ENCODE peak calls at places on chromosomes 16 and 17, in eight cellular contexts. A is CD8-positive, alpha-beta memory T cell; G is gastrocnemius medialis; V is bronchial epithelial cell; N is transverse colon; X is thoracic aorta; Q is fibroblast of lung; T is adipocyte. S is an unnamed sample.

GRCh38 chr17:76598004-76598439 is 12.4 kb upstream of the ST6GALNAC2 start:
- DNase-seq in G (no peak), V (peak; percentile 72), X (no peak), A (no peak), T (no peak), N (no peak), Q (no peak), S (no peak)

GRCh38 chr16:50466170-50466569 is 82.0 kb upstream of the NKD1 start:
- DNase-seq in G (no peak), V (no peak), Q (no peak), A (no peak), T (no peak), N (no peak), X (no peak), S (no peak)

GRCh38 chr16:80672379-80672778 is 131.6 kb downstream of the DYNLRB2 start:
- DNase-seq in A (no peak), N (no peak), Q (no peak), G (no peak), V (no peak), X (no peak), T (no peak), S (no peak)

GRCh38 chr17:77235370-77236080 is 94.8 kb downstream of the SEC14L1 start:
- DNase-seq in V (peak; percentile 8), G (peak; percentile 28), Q (peak; percentile 94), X (no peak), N (no peak), T (peak; percentile 52), A (no peak), S (peak; percentile 83)

GRCh38 chr17:42819939-42820535 is 4.0 kb downstream of the BECN1 start:
- DNase-seq in A (peak; percentile 53), V (peak; percentile 44), Q (peak; percentile 55), G (no peak), N (peak; percentile 66), T (peak; percentile 83), X (no peak), S (peak; percentile 66)

GRCh38 chr17:44502598-44503079 is 567 bp downstream of the GPATCH8 start:
- DNase-seq in A (no peak), X (no peak), N (no peak), Q (peak; percentile 23), V (peak; percentile 61), G (no peak), T (peak; percentile 44), S (no peak)

GRCh38 chr16:83365166-83365565 is 442.6 kb upstream of the HSBP1 start:
- DNase-seq in X (no peak), G (no peak), N (no peak), A (no peak), V (peak; percentile 90), T (no peak), Q (no peak), S (no peak)

GRCh38 chr16:87202346-87202745 is 114.8 kb downstream of the C16orf95 start:
- DNase-seq in A (no peak), V (no peak), N (no peak), X (no peak), G (no peak), Q (peak; percentile 66), T (peak; percentile 49), S (no peak)

GRCh38 chr17:37787055-37787720 is 42.3 kb upstream of the HNF1B start:
- DNase-seq in T (peak; percentile 47), X (no peak), N (peak; percentile 88), Q (peak; percentile 10), V (no peak), G (no peak), A (no peak), S (peak; percentile 98)

GRCh38 chr17:81097943-81098308 is 63.0 kb downstream of the BAIAP2 start:
- DNase-seq in X (no peak), N (peak; percentile 39), G (no peak), Q (no peak), V (peak; percentile 54), T (peak; percentile 19), A (no peak), S (peak; percentile 28)

GRCh38 chr16:64416232-64417010 is 705.4 kb downstream of the CDH11 start:
- DNase-seq in X (no peak), V (peak; percentile 39), N (no peak), Q (peak; percentile 52), G (no peak), A (no peak), T (peak; percentile 78), S (no peak)

GRCh38 chr16:86244188-86244587 is 266.1 kb upstream of the FOXF1 start:
- DNase-seq in Q (no peak), T (no peak), X (no peak), V (no peak), A (no peak), N (no peak), G (no peak), S (no peak)

GRCh38 chr16:62018301-62019060 is 17.8 kb downstream of the CDH8 start:
- DNase-seq in X (no peak), Q (no peak), A (no peak), V (no peak), G (no peak), N (no peak), T (no peak), S (no peak)

GRCh38 chr16:86772231-86772510 is 193.8 kb downstream of the FOXL1 start:
- DNase-seq in G (no peak), X (no peak), A (no peak), N (no peak), Q (no peak), V (no peak), T (peak; percentile 34), S (no peak)

GRCh38 chr17:74987909-74988711 is 678 bp downstream of the CDR2L start:
- DNase-seq in N (peak; percentile 78), Q (peak; percentile 71), G (peak; percentile 63), T (peak; percentile 94), X (peak; percentile 53), V (peak; percentile 39), A (no peak), S (peak; percentile 77)

GRCh38 chr16:55285586-55285985 is 38.4 kb upstream of the IRX6 start:
- DNase-seq in T (no peak), G (no peak), V (no peak), N (no peak), Q (no peak), X (no peak), A (no peak), S (no peak)

GRCh38 chr16:77585852-77586251 is 136.5 kb upstream of the NUDT7 start:
- DNase-seq in T (no peak), G (no peak), N (no peak), Q (no peak), A (no peak), V (peak; percentile 89), X (no peak), S (peak; percentile 79)

GRCh38 chr16:16014329-16015224 is 65.2 kb downstream of the ABCC1 start:
- DNase-seq in Q (peak; percentile 69), X (peak; percentile 86), A (no peak), N (peak; percentile 24), G (peak; percentile 61), T (peak; percentile 61), V (no peak), S (peak; percentile 25)

GRCh38 chr17:14405189-14405588 is 104.3 kb downstream of the HS3ST3B1 start:
- DNase-seq in Q (no peak), N (no peak), T (no peak), A (no peak), X (no peak), G (no peak), V (no peak), S (no peak)

GRCh38 chr17:14409292-14409691 is 108.4 kb downstream of the HS3ST3B1 start:
- DNase-seq in X (no peak), G (no peak), A (no peak), V (no peak), T (no peak), Q (no peak), N (no peak), S (no peak)

DNA sequence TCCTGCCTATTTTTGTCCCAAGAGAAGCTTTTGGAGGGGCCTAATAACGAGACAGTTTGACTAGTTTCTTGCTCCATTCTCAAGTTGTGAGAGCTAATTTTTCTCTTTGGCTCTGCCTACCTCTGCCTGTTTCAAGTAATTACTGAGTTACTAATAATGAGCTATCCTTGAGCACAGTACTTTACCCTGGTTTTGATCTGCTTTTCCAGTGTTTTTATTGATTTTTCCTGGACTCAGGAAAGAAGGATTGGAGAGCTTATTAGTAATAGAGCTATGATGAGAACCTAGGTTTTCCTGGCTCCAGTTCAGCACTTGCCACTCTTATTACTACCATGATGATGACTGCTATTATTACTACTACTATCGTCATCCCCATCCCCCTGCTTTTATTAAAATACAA is 106.7 kb downstream of the HS3ST3B1 start:
- DNase-seq in V (no peak), X (no peak), Q (no peak), A (no peak), T (no peak), N (no peak), G (no peak), S (no peak)
- H3K27me3 ChIP-seq in V (no peaks in the 10 kb centered on the region), X (no peaks in the 10 kb centered on the region), Q (no peaks in the 10 kb centered on the region), A (no peaks in the 10 kb centered on the region), T (no peaks in the 10 kb centered on the region), N (no peaks in the 10 kb centered on the region), G (no peaks in the 10 kb centered on the region), S (no peaks in the 10 kb centered on the region)

GRCh38 chr16:11497329-11497805 is 89.4 kb downstream of the LITAF start:
- DNase-seq in X (peak; percentile 94), V (peak; percentile 94), G (peak; percentile 94), A (no peak), N (peak; percentile 81), T (peak; percentile 91), Q (peak; percentile 53), S (peak; percentile 100)
- H3K4me3 ChIP-seq in X (no peak overlapping the region), V (no peak overlapping the region), G (no peak overlapping the region), A (no peak overlapping the region), N (no peak overlapping the region), T (no peak overlapping the region), Q (no peak overlapping the region), S (no peak overlapping the region)

DNA sequence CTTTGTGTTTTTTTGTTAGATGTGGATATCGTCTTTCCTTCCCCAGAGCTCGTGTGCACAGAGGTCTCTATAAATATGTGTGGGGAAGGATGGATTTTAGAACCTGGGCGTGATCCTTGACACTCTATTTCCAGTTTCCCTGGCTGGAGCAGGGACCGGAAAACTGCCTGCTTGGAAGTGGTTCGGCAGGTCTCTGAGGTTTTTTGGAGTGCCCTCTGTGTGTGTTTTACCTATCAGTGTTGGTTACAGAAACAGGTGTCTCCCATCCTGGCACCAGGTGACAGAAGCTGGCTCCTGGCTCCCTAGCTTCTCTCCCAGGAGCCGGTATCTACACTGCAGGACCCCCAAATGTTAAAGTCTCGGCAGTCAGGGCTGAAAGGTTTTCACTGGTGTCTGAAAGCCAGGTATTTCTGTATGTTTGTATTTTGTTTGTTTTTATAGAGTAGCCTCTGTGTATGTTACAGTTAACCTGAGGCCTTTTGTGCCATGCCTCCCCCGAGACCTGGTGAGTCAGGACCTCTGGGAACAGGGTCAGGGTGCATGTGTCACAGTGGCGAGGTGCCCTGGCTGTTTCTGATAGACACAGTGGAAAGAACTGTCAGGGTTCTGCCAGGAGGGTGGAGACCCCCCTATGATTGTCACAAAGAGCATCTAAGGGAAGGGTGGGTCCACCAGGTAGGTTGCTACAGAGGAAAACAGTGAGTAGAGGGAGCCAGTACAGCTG is 31.3 kb downstream of the ZC3H18 start:
- DNase-seq in V (no peak), Q (no peak), T (no peak), G (no peak), X (no peak), N (no peak), A (no peak), S (no peak)
- H3K36me3 ChIP-seq in V (peaks cover 38% of the 10 kb centered on the region), Q (peaks cover 23% of the 10 kb centered on the region), T (peaks cover 72% of the 10 kb centered on the region), G (peaks cover 2% of the 10 kb centered on the region), X (peaks cover 27% of the 10 kb centered on the region), N (peaks cover 37% of the 10 kb centered on the region), A (peaks cover 44% of the 10 kb centered on the region), S (peaks cover 13% of the 10 kb centered on the region)

DNA sequence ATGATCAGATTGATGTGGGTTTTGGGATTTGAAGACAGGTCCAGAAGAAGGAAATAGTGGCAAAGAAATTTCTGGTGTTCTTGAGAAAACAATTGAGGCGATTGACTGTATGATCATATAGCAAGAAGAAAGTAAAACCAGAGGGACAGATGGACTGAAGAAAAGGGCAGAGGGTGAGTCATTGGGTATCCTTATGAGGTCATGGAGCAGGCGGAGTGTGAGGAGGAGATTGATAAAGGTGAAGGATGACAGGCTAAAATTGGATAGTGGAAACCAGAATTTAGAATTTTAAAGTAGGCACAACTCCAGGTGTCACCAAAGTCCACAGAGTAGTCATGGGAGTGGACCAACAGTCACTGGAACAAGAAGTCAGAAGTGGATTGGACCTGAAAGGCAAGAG is 1.4 kb upstream of the KRT28 start:
- DNase-seq in N (no peak), Q (no peak), V (no peak), G (no peak), T (no peak), X (no peak), A (no peak), S (no peak)
- H3K27me3 ChIP-seq in N (peaks cover 77% of the 10 kb centered on the region), Q (peaks cover 23% of the 10 kb centered on the region), V (peaks cover 1% of the 10 kb centered on the region), G (peaks cover 33% of the 10 kb centered on the region), T (peaks cover 20% of the 10 kb centered on the region), X (no peaks in the 10 kb centered on the region), A (peaks cover 30% of the 10 kb centered on the region), S (no peaks in the 10 kb centered on the region)

S was measured in MG63.